ENCODE peak calls at places on chromosomes 5 and 9, in five cellular contexts. R is nucleus accumbens, W is body of pancreas, G is mesenchymal stem cell, O is neuronal stem cell. L is an unnamed sample.

GRCh38 chr5:6551955-6552313 is 80.9 kb downstream of the NSUN2 start:
- DNase-seq in W (no peak), G (no peak), R (no peak), O (no peak), L (no peak)

GRCh38 chr9:33374190-33374589 is 28.2 kb downstream of the AQP7 start:
- DNase-seq in R (no peak), G (no peak), W (no peak), O (no peak), L (no peak)

GRCh38 chr5:137856201-137856600 is 11.5 kb upstream of the MYOT start:
- DNase-seq in W (no peak), R (no peak), O (no peak), G (no peak), L (no peak)

GRCh38 chr5:57033103-57033502 is 81.2 kb upstream of the MIER3 start:
- DNase-seq in G (no peak), O (no peak), R (no peak), W (peak; percentile 58), L (no peak)

GRCh38 chr5:59142927-59143326 is 560.1 kb downstream of the RAB3C start:
- DNase-seq in W (no peak), O (no peak), G (no peak), R (no peak), L (no peak)

GRCh38 chr5:32504923-32505596 is 60.5 kb upstream of the ZFR start:
- DNase-seq in G (peak; percentile 53), R (peak; percentile 43), O (no peak), W (peak; percentile 24), L (peak; percentile 89)

GRCh38 chr5:155833282-155833681 is 493.7 kb upstream of the SGCD start:
- DNase-seq in G (no peak), O (no peak), R (no peak), W (no peak), L (no peak)

GRCh38 chr5:143063175-143063970 is 293.2 kb downstream of the ARHGAP26 start:
- DNase-seq in O (no peak), G (no peak), W (peak; percentile 19), R (peak; percentile 27), L (no peak)

GRCh38 chr5:132820162-132820754 is 7.2 kb downstream of the SOWAHA start:
- DNase-seq in G (peak; percentile 88), O (peak; percentile 90), R (peak; percentile 95), W (peak; percentile 93), L (peak; percentile 95)

GRCh38 chr5:372911-373709 is 51.6 kb downstream of the AHRR start:
- DNase-seq in O (no peak), R (no peak), G (peak; percentile 63), W (no peak), L (peak; percentile 74)

GRCh38 chr9:105401651-105402050 is 46.2 kb upstream of the FSD1L start:
- DNase-seq in O (no peak), R (no peak), G (peak; percentile 54), W (no peak), L (no peak)

GRCh38 chr9:95249986-95250385 is 67.5 kb downstream of the FANCC start:
- DNase-seq in R (no peak), O (no peak), W (peak; percentile 62), G (no peak), L (no peak)

GRCh38 chr5:73816656-73817420 is 190.8 kb downstream of the ARHGEF28 start:
- DNase-seq in W (no peak), R (no peak), G (peak; percentile 67), O (no peak), L (no peak)

GRCh38 chr9:96555567-96556386 is 63.9 kb downstream of the CDC14B start:
- DNase-seq in W (no peak), G (peak; percentile 85), O (no peak), R (no peak), L (no peak)

GRCh38 chr9:109179801-109180523 is 12.9 kb upstream of the FRRS1L start:
- DNase-seq in W (no peak), O (no peak), R (peak; percentile 70), G (no peak), L (no peak)

GRCh38 chr9:124174385-124174784 is 83.4 kb upstream of the NEK6 start:
- DNase-seq in R (no peak), G (no peak), O (no peak), W (no peak), L (no peak)

GRCh38 chr9:90287567-90288274 is 354.9 kb downstream of the DIRAS2 start:
- DNase-seq in O (no peak), W (no peak), G (no peak), R (no peak), L (no peak)

GRCh38 chr5:64333891-64334290 is 168.2 kb downstream of the RNF180 start:
- DNase-seq in R (no peak), W (no peak), G (no peak), O (peak; percentile 51), L (no peak)

GRCh38 chr5:177552839-177553455 is 1.4 kb downstream of the FAM193B start:
- DNase-seq in W (no peak), R (no peak), G (peak; percentile 38), O (no peak), L (no peak)

GRCh38 chr9:91210318-91210717 is 151.4 kb downstream of the AUH start:
- DNase-seq in W (no peak), O (no peak), R (no peak), G (no peak), L (no peak)

GRCh38 chr5:174563899-174564298 is 160.5 kb upstream of the MSX2 start:
- DNase-seq in G (no peak), O (no peak), W (peak; percentile 14), R (no peak), L (no peak)

GRCh38 chr5:39543335-39543734 is 118.6 kb upstream of the DAB2 start:
- DNase-seq in R (no peak), G (peak; percentile 12), O (no peak), W (no peak), L (no peak)

GRCh38 chr5:171521219-171521633 is 101.8 kb downstream of the FGF18 start:
- DNase-seq in R (peak; percentile 39), G (peak; percentile 82), W (no peak), O (no peak), L (no peak)

GRCh38 chr9:121837113-121838010 is 185.9 kb downstream of the DAB2IP start:
- DNase-seq in R (peak; percentile 54), W (no peak), G (no peak), O (no peak), L (no peak)

GRCh38 chr9:93301911-93302525 is 118.1 kb downstream of the WNK2 start:
- DNase-seq in R (no peak), O (no peak), W (peak; percentile 10), G (no peak), L (peak; percentile 57)